ENCODE peak calls at places on chromosomes 11 and 22, in eight cellular contexts. G is K562; Z is breast epithelium; W is RPMI7951; F is GM10248; N is HEK293T; P is coronary artery; S is stimulated activated CD4-positive, alpha-beta T cell treated with anti-CD3 and anti-CD28 coated beads, Interleukin-4, amount 100 ng/mL, for 1 hour. K is an unnamed sample.

GRCh38 chr22:20636075-20636812 is 128.8 kb downstream of the MED15 start:
- DNase-seq in F (no peak), W (no peak), Z (peak), N (no peak), G (no peak), S (no peak), P (no peak), K (no peak)

GRCh38 chr11:12532580-12532979 is 141.6 kb upstream of the TEAD1 start:
- DNase-seq in W (no peak), Z (no peak), G (no peak), P (peak), N (no peak), S (no peak), F (no peak), K (no peak)

GRCh38 chr22:38262051-38262795 is 10.6 kb downstream of the TMEM184B start:
- DNase-seq in S (peak), Z (peak), P (no peak), W (no peak), G (peak), F (peak), N (peak), K (no peak)

GRCh38 chr11:83910135-83910534 is 624.0 kb upstream of the CCDC90B start:
- DNase-seq in G (no peak), W (no peak), Z (no peak), P (no peak), N (no peak), F (no peak), S (no peak), K (no peak)

GRCh38 chr22:47633111-47633510 is 870.7 kb downstream of the TBC1D22A start:
- DNase-seq in N (no peak), S (no peak), P (no peak), W (no peak), F (no peak), Z (no peak), G (no peak), K (no peak)

GRCh38 chr11:1481483-1481825 is 5.1 kb downstream of the MOB2 start:
- DNase-seq in G (no peak), Z (no peak), W (no peak), P (no peak), S (no peak), F (no peak), N (no peak), K (peak)

GRCh38 chr11:68164437-68164836 is 43.2 kb upstream of the CHKA start:
- DNase-seq in S (no peak), W (no peak), P (no peak), G (no peak), N (no peak), F (no peak), Z (no peak), K (no peak)

GRCh38 chr11:10564692-10565318 is 3.7 kb downstream of the LYVE1 start:
- DNase-seq in W (peak), P (no peak), F (no peak), Z (no peak), G (peak), N (no peak), S (no peak), K (no peak)

GRCh38 chr11:133999355-133999754 is 42.6 kb upstream of the IGSF9B start:
- DNase-seq in W (no peak), N (no peak), P (no peak), S (no peak), F (no peak), G (peak), Z (no peak), K (no peak)

GRCh38 chr11:1656061-1656441 is 26.5 kb downstream of the KRTAP5-5 start:
- DNase-seq in P (no peak), F (no peak), G (no peak), W (no peak), Z (no peak), S (no peak), N (no peak), K (peak)

GRCh38 chr11:282171-282570 is 4.0 kb downstream of the NLRP6 start:
- DNase-seq in Z (peak), S (no peak), F (no peak), W (no peak), G (no peak), P (peak), N (no peak), K (no peak)

GRCh38 chr22:45977551-45978274 is 751 bp upstream of the WNT7B start:
- DNase-seq in Z (no peak), G (no peak), W (peak), N (no peak), F (no peak), P (no peak), S (no peak), K (no peak)

GRCh38 chr11:120389693-120390584 is 53.7 kb downstream of the ARHGEF12 start:
- DNase-seq in P (no peak), F (no peak), G (no peak), N (no peak), S (no peak), W (no peak), Z (no peak), K (no peak)

GRCh38 chr11:57405271-57405890 is 14.9 kb upstream of the PRG2 start:
- DNase-seq in S (no peak), W (no peak), P (no peak), G (no peak), N (no peak), Z (no peak), F (no peak), K (no peak)

GRCh38 chr11:65787649-65788622 is 1.1 kb downstream of the OVOL1 start:
- DNase-seq in S (no peak), W (no peak), F (no peak), N (no peak), P (no peak), Z (no peak), G (no peak), K (no peak)

GRCh38 chr11:75474878-75475766 is 42.1 kb upstream of the KLHL35 start:
- DNase-seq in G (peak), N (no peak), S (peak), W (peak), P (no peak), F (peak), Z (no peak), K (no peak)

GRCh38 chr11:69353696-69354544 is 60.0 kb downstream of the MYEOV start:
- DNase-seq in F (no peak), N (no peak), S (no peak), Z (no peak), P (no peak), W (no peak), G (no peak), K (peak)

GRCh38 chr11:135074397-135074998 is 662.5 kb upstream of the B3GAT1 start:
- DNase-seq in Z (no peak), S (no peak), W (peak), G (no peak), P (no peak), N (no peak), F (no peak), K (no peak)

GRCh38 chr11:13884159-13884799 is 78.2 kb upstream of the SPON1 start:
- DNase-seq in F (no peak), G (no peak), N (no peak), Z (no peak), W (no peak), S (no peak), P (no peak), K (no peak)

GRCh38 chr11:72812968-72813739 is 1.1 kb upstream of the ATG16L2 start:
- DNase-seq in P (peak), Z (no peak), W (peak), N (peak), G (peak), S (peak), F (peak), K (peak)

GRCh38 chr22:38240734-38241252 is 32.0 kb downstream of the TMEM184B start:
- DNase-seq in N (no peak), F (no peak), P (no peak), S (no peak), Z (no peak), W (peak), G (peak), K (no peak)

GRCh38 chr11:9280655-9281301 is 15.6 kb upstream of the DENND5A start:
- DNase-seq in S (peak), G (peak), W (peak), N (no peak), F (peak), Z (no peak), P (no peak), K (no peak)

GRCh38 chr11:81802591-81802990 is 931.1 kb downstream of the FAM181B start:
- DNase-seq in Z (no peak), P (no peak), N (no peak), F (no peak), W (no peak), G (no peak), S (no peak), K (no peak)

GRCh38 chr22:39498368-39498767 is 3.7 kb upstream of the MIEF1 start:
- DNase-seq in F (no peak), P (no peak), W (no peak), S (no peak), N (no peak), G (no peak), Z (no peak), K (peak)

GRCh38 chr11:6099577-6099976 is 7.9 kb upstream of the OR56B4 start:
- DNase-seq in S (no peak), G (no peak), Z (no peak), F (no peak), W (no peak), N (no peak), P (no peak), K (no peak)

GRCh38 chr11:91265946-91266345 is 958.7 kb upstream of the FAT3 start:
- DNase-seq in W (no peak), G (no peak), F (no peak), P (no peak), S (no peak), N (no peak), Z (no peak), K (no peak)

GRCh38 chr22:40890881-40891280 is 29.0 kb upstream of the DNAJB7 start:
- DNase-seq in N (no peak), G (no peak), S (no peak), W (peak), F (no peak), Z (no peak), P (no peak), K (no peak)

GRCh38 chr11:118998822-118999221 is 884 bp downstream of the CENATAC start:
- DNase-seq in G (peak), P (no peak), N (no peak), S (no peak), Z (no peak), W (peak), F (no peak), K (no peak)

GRCh38 chr11:77207618-77208313 is 79.7 kb downstream of the MYO7A start:
- DNase-seq in N (no peak), F (no peak), W (peak), S (no peak), G (no peak), P (peak), Z (no peak), K (peak)

GRCh38 chr11:68610452-68611116 is 73.8 kb upstream of the GAL start:
- DNase-seq in F (no peak), S (no peak), W (no peak), P (no peak), G (no peak), Z (no peak), N (no peak), K (no peak)

GRCh38 chr11:8610532-8611116 is 16.6 kb upstream of the STK33 start:
- DNase-seq in Z (no peak), S (no peak), W (no peak), G (no peak), F (peak), P (no peak), N (no peak), K (no peak)

GRCh38 chr22:21823740-21824438 is 43.6 kb downstream of the MAPK1 start:
- DNase-seq in G (peak), N (no peak), F (no peak), S (no peak), P (no peak), Z (no peak), W (no peak), K (no peak)

GRCh38 chr11:88709567-88709966 is 356.2 kb downstream of the GRM5 start:
- DNase-seq in S (no peak), P (no peak), Z (no peak), G (no peak), W (peak), N (no peak), F (no peak), K (no peak)

GRCh38 chr11:121533556-121534050 is 80.8 kb upstream of the SORL1-AS1 start:
- DNase-seq in P (no peak), N (no peak), F (no peak), S (no peak), G (no peak), W (no peak), Z (no peak), K (no peak)

GRCh38 chr22:27647540-27647939 is 154.0 kb downstream of the MN1 start:
- DNase-seq in W (no peak), G (no peak), P (no peak), Z (no peak), S (no peak), F (no peak), N (no peak), K (no peak)

GRCh38 chr11:126345283-126345682 is 10.2 kb upstream of the ST3GAL4 start:
- DNase-seq in P (no peak), W (no peak), G (no peak), S (no peak), N (no peak), F (no peak), Z (no peak), K (no peak)

GRCh38 chr11:24161587-24161986 is 335.3 kb upstream of the LUZP2 start:
- DNase-seq in Z (no peak), W (no peak), G (no peak), P (no peak), F (no peak), S (no peak), N (no peak), K (no peak)

GRCh38 chr11:130634981-130635473 is 186.6 kb downstream of the ADAMTS15 start:
- DNase-seq in P (peak), N (no peak), G (no peak), F (no peak), S (no peak), W (peak), Z (no peak), K (no peak)